ENCODE peak calls at places on chromosomes 11 and 22, in five cellular contexts. A is heart right ventricle, M is spleen, O is esophagus squamous epithelium, G is left ventricle myocardium inferior. L is an unnamed sample.
A peak's percentile ranks its signal among the peaks of the same experiment; 100 is the strongest.

GRCh38 chr11:130136107-130136506 is 23.5 kb upstream of the ST14 start:
- DNase-seq in A (no peak), M (no peak), O (no peak), G (no peak), L (peak; percentile 72)

GRCh38 chr11:3157381-3158130 is 7.6 kb downstream of the OSBPL5 start:
- DNase-seq in A (peak; percentile 22), M (peak; percentile 80), O (no peak), G (peak; percentile 14), L (no peak)

GRCh38 chr22:17580461-17581031 is 17.2 kb downstream of the SLC25A18 start:
- DNase-seq in A (no peak), M (no peak), O (no peak), G (no peak), L (peak; percentile 65)

GRCh38 chr22:43007519-43008102 is 7.3 kb downstream of the PACSIN2 start:
- DNase-seq in A (no peak), M (no peak), O (no peak), G (no peak), L (peak; percentile 68)

GRCh38 chr11:64856382-64857227 is 12.2 kb upstream of the CDC42BPG start:
- DNase-seq in A (peak; percentile 60), M (no peak), O (no peak), G (no peak), L (peak; percentile 62)

GRCh38 chr11:70050243-70050642 is 27.9 kb upstream of the ANO1 start:
- DNase-seq in A (no peak), M (no peak), O (no peak), G (no peak), L (no peak)

GRCh38 chr11:102798012-102798746 is at the start of gene MMP1:
- DNase-seq in A (no peak), M (no peak), O (no peak), G (no peak), L (no peak)

GRCh38 chr11:61158691-61159381 is 2.4 kb downstream of the VPS37C start:
- DNase-seq in A (no peak), M (no peak), O (no peak), G (no peak), L (peak; percentile 60)

GRCh38 chr11:14310696-14311095 is 48.3 kb downstream of the RRAS2 start:
- DNase-seq in A (no peak), M (no peak), O (no peak), G (no peak), L (no peak)

GRCh38 chr11:10862446-10862845 is 4.6 kb upstream of the ZBED5 start:
- DNase-seq in A (no peak), M (no peak), O (no peak), G (no peak), L (no peak)

GRCh38 chr11:86370922-86371614 is 3.6 kb upstream of the CCDC81 start:
- DNase-seq in A (no peak), M (no peak), O (no peak), G (no peak), L (peak; percentile 66)

DNA sequence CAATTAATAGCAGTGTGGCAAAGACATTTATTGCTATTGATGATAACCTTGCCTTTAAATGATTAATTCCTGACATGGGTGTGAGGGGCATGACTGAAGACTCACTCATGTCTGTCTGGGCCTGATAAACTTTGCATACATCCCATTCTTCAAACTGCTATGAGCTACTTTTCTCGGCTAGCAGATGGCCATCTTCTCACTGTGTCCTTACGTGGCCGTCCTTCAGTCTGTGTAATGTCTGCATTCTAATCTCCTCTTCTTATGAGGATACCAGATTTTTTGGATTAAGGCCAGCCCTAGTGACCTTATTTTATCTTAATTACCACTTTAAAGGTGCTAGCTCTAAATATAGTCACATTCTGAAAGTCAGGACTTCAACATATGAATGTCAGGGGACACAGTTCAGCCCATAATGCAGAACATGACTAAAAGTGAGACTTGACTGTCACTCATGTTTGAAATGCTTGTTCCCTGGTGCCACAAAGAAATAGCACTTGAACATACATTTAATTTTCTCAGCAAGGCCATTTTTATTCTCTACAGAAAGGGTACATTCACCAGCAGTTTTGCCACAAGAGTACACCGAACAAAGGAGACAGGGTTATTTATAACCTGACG is 32.3 kb downstream of the OR10A6 start:
- DNase-seq in A (no peak), M (no peak), O (no peak), G (no peak), L (no peak)
- TF ChIP-seq CTCF in A (no peak), M (no peak), O (no peak), G (no peak), L (no peak)

DNA sequence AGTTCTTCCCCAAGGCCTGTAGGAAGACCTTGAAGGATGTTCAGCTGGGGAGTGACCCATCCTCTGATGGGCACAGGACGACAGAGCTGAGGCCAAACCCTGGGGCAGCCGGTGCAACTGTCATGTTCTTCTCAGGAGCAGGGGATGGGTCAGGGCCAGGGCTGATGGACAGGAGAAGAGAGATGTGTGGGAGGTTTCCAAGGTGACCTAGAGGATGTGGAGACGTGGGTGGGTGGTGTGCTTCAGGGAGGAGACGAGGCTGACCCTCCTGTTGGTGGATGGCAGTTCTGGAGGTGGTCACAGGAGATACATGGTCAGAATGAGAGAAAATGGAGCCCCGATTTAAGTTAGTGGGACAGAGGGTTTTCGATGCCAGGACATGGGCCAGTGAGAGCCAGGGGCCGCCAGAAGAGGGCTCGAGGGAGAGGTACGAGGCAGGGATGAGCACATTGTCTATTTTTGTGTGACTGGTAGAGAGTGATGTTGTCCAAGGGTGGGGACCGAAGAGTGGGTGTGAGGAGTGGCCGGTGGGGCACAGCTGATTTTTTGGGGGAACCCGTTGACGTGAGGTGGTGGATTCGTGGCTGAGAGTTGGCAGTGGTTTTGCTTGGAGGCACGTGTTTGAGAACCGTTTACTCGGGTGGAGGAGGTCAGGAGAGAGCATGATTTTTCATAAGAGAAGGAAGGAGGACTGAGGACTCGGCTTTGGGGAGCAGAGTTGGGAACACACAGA is 14.6 kb downstream of the TBC1D22A start:
- DNase-seq in A (no peak), M (peak; percentile 67), O (no peak), G (no peak), L (no peak)
- H3K4me1 ChIP-seq in A (peaks cover 40% of the 10 kb centered on the region), M (peaks cover 61% of the 10 kb centered on the region), O (peaks cover 45% of the 10 kb centered on the region), G (peaks cover 59% of the 10 kb centered on the region), L (peaks cover 16% of the 10 kb centered on the region)

GRCh38 chr11:12112150-12112520 is 1.7 kb downstream of the MICAL2 start:
- DNase-seq in A (no peak), M (no peak), O (no peak), G (no peak), L (no peak)
- H3K27me3 ChIP-seq in A (no peaks in the 10 kb centered on the region), M (no peaks in the 10 kb centered on the region), O (no peaks in the 10 kb centered on the region), G (no peaks in the 10 kb centered on the region), L (no peaks in the 10 kb centered on the region)

DNA sequence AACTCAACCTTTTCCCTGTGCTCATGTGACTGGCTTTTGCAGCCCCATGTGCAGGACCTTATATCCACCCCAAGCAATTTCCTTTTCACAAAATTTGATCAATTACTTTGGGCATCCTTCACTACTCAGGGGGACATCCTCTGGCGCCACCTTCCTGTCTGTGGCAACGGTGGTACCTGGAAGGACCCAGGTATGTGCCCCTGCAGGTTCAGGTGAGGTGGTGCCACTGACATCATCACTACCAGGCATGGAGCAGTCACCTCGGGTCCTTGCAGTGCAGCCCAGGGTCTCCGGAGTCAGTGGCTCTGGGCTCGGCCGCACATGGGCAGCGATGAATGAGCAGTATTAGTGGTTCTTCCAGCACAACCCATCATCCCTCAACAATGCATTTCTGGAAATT is 37.7 kb upstream of the B3GAT1 start:
- DNase-seq in A (no peak), M (no peak), O (no peak), G (no peak), L (no peak)
- TF ChIP-seq CTCF in A (no peak), M (no peak), O (no peak), G (no peak), L (no peak)